ENCODE peak calls at places on chromosome 17, in four cellular contexts. E is right atrium auricular region, Z is lower lobe of right lung, Q is GM23248. S is an unnamed sample. For H3K36me3, the result is how much of the 10 kb centered on the place peaks cover.

GRCh38 chr17:80137131-80137530 is 9.8 kb downstream of the EIF4A3 start:
- DNase-seq in E (no peak), Z (no peak), Q (no peak), S (no peak)

GRCh38 chr17:37475713-37476420 is 13.8 kb upstream of the DUSP14 start:
- DNase-seq in E (no peak), Z (no peak), Q (peak), S (no peak)

GRCh38 chr17:73393962-73394361 is 82.2 kb upstream of the CDC42EP4 start:
- DNase-seq in E (no peak), Z (peak), Q (peak), S (peak)

GRCh38 chr17:79463421-79464309 is 147.2 kb downstream of the RBFOX3 start:
- DNase-seq in E (no peak), Z (no peak), Q (no peak), S (no peak)

GRCh38 chr17:62398891-62399290 is 18.5 kb downstream of the EFCAB3 start:
- DNase-seq in E (no peak), Z (no peak), Q (no peak), S (no peak)

GRCh38 chr17:68199837-68200688 is 47.8 kb upstream of the AMZ2 start:
- DNase-seq in E (no peak), Z (no peak), Q (no peak), S (no peak)

GRCh38 chr17:51035436-51035835 is 85.2 kb downstream of the SPAG9 start:
- DNase-seq in E (no peak), Z (no peak), Q (peak), S (no peak)

GRCh38 chr17:37405955-37406634 is 541 bp downstream of the ACACA start:
- DNase-seq in E (no peak), Z (no peak), Q (peak), S (no peak)

GRCh38 chr17:34414338-34414737 is 51.3 kb upstream of the CCL1 start:
- DNase-seq in E (no peak), Z (no peak), Q (no peak), S (no peak)

GRCh38 chr17:45841098-45841497 is 3.6 kb upstream of the SPPL2C start:
- DNase-seq in E (no peak), Z (no peak), Q (no peak), S (no peak)

GRCh38 chr17:71423871-71424546 is 696.8 kb upstream of the SOX9 start:
- DNase-seq in E (no peak), Z (no peak), Q (peak), S (no peak)

GRCh38 chr17:72472116-72472515 is 351.3 kb downstream of the SOX9 start:
- DNase-seq in E (no peak), Z (no peak), Q (no peak), S (no peak)

GRCh38 chr17:7466644-7467341 is 12.6 kb downstream of the ZBTB4 start:
- DNase-seq in E (peak), Z (peak), Q (peak), S (peak)

GRCh38 chr17:55278173-55278748 is 13.5 kb downstream of the HLF start:
- DNase-seq in E (no peak), Z (no peak), Q (no peak), S (no peak)

GRCh38 chr17:2695243-2695960 is 16.2 kb downstream of the CLUH start:
- DNase-seq in E (no peak), Z (peak), Q (no peak), S (peak)

GRCh38 chr17:78653382-78653781 is 76.2 kb upstream of the DNAH17 start:
- DNase-seq in E (no peak), Z (no peak), Q (peak), S (peak)

GRCh38 chr17:9676742-9677387 is 31.5 kb downstream of the USP43 start:
- DNase-seq in E (no peak), Z (no peak), Q (peak), S (no peak)

GRCh38 chr17:77466140-77466539 is 325.4 kb downstream of the SEC14L1 start:
- DNase-seq in E (no peak), Z (peak), Q (no peak), S (no peak)

GRCh38 chr17:14903810-14904209 is 361.3 kb downstream of the PMP22 start:
- DNase-seq in E (no peak), Z (no peak), Q (peak), S (no peak)

GRCh38 chr17:40348562-40349476 is 15.7 kb downstream of the GJD3 start:
- DNase-seq in E (no peak), Z (no peak), Q (peak), S (no peak)

GRCh38 chr17:1561420-1562177 is 993 bp downstream of the PITPNA start:
- DNase-seq in E (no peak), Z (peak), Q (peak), S (no peak)

GRCh38 chr17:81546906-81547613 is 5.1 kb downstream of the FAAP100 start:
- DNase-seq in E (no peak), Z (no peak), Q (no peak), S (no peak)

GRCh38 chr17:75491680-75492079 is 23.7 kb downstream of the CASKIN2 start:
- DNase-seq in E (no peak), Z (no peak), Q (no peak), S (no peak)

GRCh38 chr17:40598021-40598927 is 33.0 kb upstream of the CCR7 start:
- DNase-seq in E (peak), Z (no peak), Q (no peak), S (no peak)

GRCh38 chr17:44844390-44844830 is 3.3 kb upstream of the HIGD1B start:
- DNase-seq in E (no peak), Z (no peak), Q (no peak), S (no peak)

GRCh38 chr17:77579717-77580116 is 378.8 kb upstream of the TNRC6C start:
- DNase-seq in E (no peak), Z (peak), Q (no peak), S (no peak)

GRCh38 chr17:78374631-78375274 is 3.7 kb upstream of the PGS1 start:
- DNase-seq in E (no peak), Z (no peak), Q (peak), S (peak)

GRCh38 chr17:46046957-46047356 is 47.9 kb downstream of the STH start:
- DNase-seq in E (no peak), Z (no peak), Q (peak), S (no peak)

GRCh38 chr17:39611441-39612112 is 3.9 kb upstream of the NEUROD2 start:
- DNase-seq in E (no peak), Z (no peak), Q (no peak), S (no peak)

GRCh38 chr17:38868095-38868967 is 1.5 kb upstream of the LASP1 start:
- DNase-seq in E (peak), Z (no peak), Q (peak), S (peak)

GRCh38 chr17:72850410-72850809 is 242.1 kb downstream of the SLC39A11 start:
- DNase-seq in E (no peak), Z (no peak), Q (peak), S (no peak)

GRCh38 chr17:82754297-82755208 is 2.7 kb downstream of the TBCD start:
- DNase-seq in E (no peak), Z (peak), Q (no peak), S (no peak)

GRCh38 chr17:40203131-40203530 is 16.0 kb upstream of the WIPF2 start:
- DNase-seq in E (no peak), Z (no peak), Q (no peak), S (no peak)

GRCh38 chr17:63402808-63403207 is 43.3 kb downstream of the CYB561 start:
- DNase-seq in E (no peak), Z (no peak), Q (peak), S (no peak)

GRCh38 chr17:59752446-59752845 is 45.0 kb downstream of the VMP1 start:
- DNase-seq in E (no peak), Z (no peak), Q (peak), S (no peak)

DNA sequence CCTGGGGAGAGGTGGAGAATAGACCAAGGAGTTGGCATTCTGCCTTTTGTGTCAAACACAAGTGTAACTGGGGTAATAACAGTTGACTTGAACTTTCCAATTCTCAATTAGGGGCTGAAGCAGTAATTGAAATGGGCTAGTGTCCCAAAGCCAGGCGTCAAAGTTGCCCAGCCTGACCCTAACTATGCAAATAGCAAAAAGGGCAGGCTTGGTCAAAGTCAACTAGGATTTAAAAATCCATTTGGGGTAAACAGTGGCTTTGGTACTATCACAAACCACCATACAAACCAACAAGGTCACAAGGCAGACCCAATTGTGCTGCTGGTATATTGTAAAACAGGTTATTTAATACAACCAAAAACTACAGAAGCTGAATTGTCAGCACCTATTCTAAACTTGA is 18.0 kb downstream of the NFE2L1 start:
- DNase-seq in E (no peak), Z (no peak), Q (no peak), S (no peak)
- H3K36me3 ChIP-seq in E (half or more), Z (half or more), Q (under half), S (under half)

DNA sequence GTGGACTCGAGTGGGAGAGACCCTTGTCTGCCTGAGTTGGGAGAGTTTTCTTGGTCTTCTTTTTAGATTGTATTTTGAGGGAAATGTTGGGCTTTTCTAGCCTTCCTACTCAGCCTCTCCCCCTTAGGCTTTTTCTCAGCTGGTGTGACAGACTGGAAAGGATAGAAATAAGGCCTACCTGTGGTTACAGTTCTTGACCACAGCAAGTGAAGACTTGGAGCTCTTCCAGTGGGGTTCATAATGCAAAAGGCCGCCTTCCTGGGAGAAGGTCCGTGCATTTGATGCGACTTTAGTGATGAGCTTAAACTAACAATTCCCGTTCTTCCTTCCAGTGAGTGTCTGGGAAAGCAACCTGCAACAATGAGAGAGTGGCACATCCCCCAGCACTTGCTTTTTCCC is 56.8 kb downstream of the B9D1 start:
- DNase-seq in E (no peak), Z (no peak), Q (no peak), S (no peak)
- H3K4me3 ChIP-seq in E (no peak), Z (no peak), Q (no peak), S (no peak)

GRCh38 chr17:4006165-4006589 is 41.9 kb upstream of the ATP2A3 start:
- DNase-seq in E (no peak), Z (peak), Q (no peak), S (no peak)

GRCh38 chr17:4008082-4008435 is 43.8 kb upstream of the ATP2A3 start:
- DNase-seq in E (no peak), Z (no peak), Q (no peak), S (no peak)

GRCh38 chr17:4005296-4006164 is 41.3 kb upstream of the ATP2A3 start:
- DNase-seq in E (no peak), Z (no peak), Q (no peak), S (no peak)

GRCh38 chr17:4007346-4008081 is 43.3 kb upstream of the ATP2A3 start:
- DNase-seq in E (no peak), Z (no peak), Q (no peak), S (no peak)

GRCh38 chr17:4006745-4007211 is 42.5 kb upstream of the ATP2A3 start:
- DNase-seq in E (no peak), Z (peak), Q (no peak), S (no peak)
- H3K36me3 ChIP-seq in E (under half), Z (half or more), Q (under half), S (under half)

DNA sequence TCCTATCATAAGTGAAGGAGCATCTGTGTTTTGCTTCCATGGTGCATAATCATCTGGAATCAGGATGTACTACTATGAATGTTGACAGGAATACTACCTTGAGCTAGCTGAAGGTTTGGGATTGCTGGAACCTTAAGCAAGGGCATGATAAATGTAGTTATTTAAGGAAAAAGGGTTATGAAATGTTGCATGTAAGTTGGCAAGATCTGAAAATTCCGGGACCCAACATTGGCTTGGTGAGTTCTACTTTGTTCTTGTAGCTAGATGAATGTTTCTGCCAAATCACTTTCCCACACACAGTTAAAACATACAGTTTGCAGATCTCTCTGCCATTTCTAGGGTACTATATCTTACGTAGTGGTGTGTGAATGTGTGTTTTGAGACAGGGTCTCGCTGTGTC is 13.6 kb downstream of the RHOT1 start:
- DNase-seq in E (no peak), Z (no peak), Q (no peak), S (no peak)
- H3K4me3 ChIP-seq in E (no peak), Z (no peak), Q (no peak), S (no peak)

DNA sequence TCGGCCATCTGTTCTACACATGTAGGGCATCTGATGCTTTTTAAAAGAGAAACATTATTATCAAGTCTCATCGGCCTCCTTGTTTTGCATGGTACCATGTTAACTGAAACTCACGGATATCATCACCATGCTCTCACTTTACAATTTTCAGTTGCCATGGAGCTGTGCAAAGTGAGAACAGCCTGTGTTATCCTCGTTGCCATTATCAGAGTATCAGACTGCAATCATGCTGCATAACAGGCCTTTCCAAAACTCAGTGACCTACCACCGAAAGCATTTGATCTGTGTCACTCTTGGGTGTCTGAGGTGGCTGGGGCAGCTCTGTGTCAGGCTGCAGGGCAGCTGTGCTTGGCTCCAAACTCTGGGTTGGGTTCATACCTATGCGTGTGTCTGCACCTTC is 110.2 kb downstream of the C17orf67 start:
- DNase-seq in E (no peak), Z (no peak), Q (peak), S (no peak)
- H3K36me3 ChIP-seq in E (under half), Z (under half), Q (under half), S (under half)

GRCh38 chr17:28947639-28948038 is 3.7 kb downstream of the PHF12 start:
- DNase-seq in E (no peak), Z (no peak), Q (no peak), S (no peak)
- H3K4me3 ChIP-seq in E (no peak), Z (no peak), Q (peak), S (no peak)

GRCh38 chr17:41915020-41915419 is 3.7 kb downstream of the ACLY start:
- DNase-seq in E (no peak), Z (no peak), Q (no peak), S (no peak)
- H3K36me3 ChIP-seq in E (under half), Z (under half), Q (under half), S (under half)

GRCh38 chr17:4859816-4860625 is 26.9 kb downstream of the MINK1 start:
- DNase-seq in E (no peak), Z (no peak), Q (no peak), S (no peak)

GRCh38 chr17:4856937-4857314 is 23.8 kb downstream of the MINK1 start:
- DNase-seq in E (no peak), Z (no peak), Q (no peak), S (no peak)

GRCh38 chr17:4860651-4861050 is 27.5 kb downstream of the MINK1 start:
- DNase-seq in E (no peak), Z (no peak), Q (no peak), S (no peak)

GRCh38 chr17:4858068-4858879 is 25.1 kb downstream of the MINK1 start:
- DNase-seq in E (no peak), Z (no peak), Q (peak), S (no peak)

DNA sequence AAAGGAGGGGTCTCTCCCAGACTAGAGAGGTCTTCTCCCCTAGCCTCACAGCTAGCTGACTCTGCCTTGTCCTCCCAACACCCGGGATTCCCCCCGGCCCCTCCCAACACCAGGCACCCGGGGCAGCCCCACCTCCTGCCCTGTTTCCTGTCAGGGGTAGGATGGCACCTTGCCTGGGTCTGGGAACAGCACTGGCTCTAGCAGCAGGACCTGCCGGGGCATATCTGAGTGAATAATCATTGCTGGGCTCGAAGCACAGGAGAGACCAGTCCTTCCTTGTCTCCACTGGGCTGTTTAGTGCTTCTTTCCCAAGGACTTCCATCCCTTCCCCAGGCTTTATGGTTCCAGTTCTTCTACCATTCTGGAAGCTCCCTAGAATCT is 25.7 kb downstream of the MINK1 start:
- DNase-seq in E (no peak), Z (no peak), Q (peak), S (peak)
- H3K4me3 ChIP-seq in E (no peak), Z (peak), Q (no peak), S (no peak)